ENCODE peak calls at places on chromosomes 11 and 22, in seven cellular contexts. B is H1, Z is H9, E is IMR-90, S is neuronal stem cell, F is mesenchymal stem cell, D is mesendoderm. O is an unnamed sample.

GRCh38 chr11:75292943-75293342 is 52.4 kb downstream of the TPBGL start:
- DNase-seq in B (no peak), Z (no peak), E (no peak), S (no peak), F (no peak), D (no peak), O (no peak)

GRCh38 chr11:121298770-121299169 is 6.2 kb downstream of the SC5D start:
- DNase-seq in B (no peak), Z (peak; percentile 74), E (no peak), S (no peak), F (no peak), D (peak; percentile 90), O (no peak)

GRCh38 chr11:575324-575995 is 810 bp upstream of the PHRF1 start:
- DNase-seq in B (no peak), Z (no peak), E (no peak), S (peak; percentile 75), F (peak; percentile 55), D (peak; percentile 69), O (peak; percentile 85)

GRCh38 chr22:16972311-16972710 is 35.7 kb downstream of the GAB4 start:
- DNase-seq in B (no peak), Z (no peak), E (no peak), S (no peak), F (no peak), D (no peak), O (no peak)

GRCh38 chr11:23205156-23205871 is 345.0 kb upstream of the CCDC179 start:
- DNase-seq in B (no peak), Z (no peak), E (peak; percentile 50), S (no peak), F (peak; percentile 20), D (no peak), O (no peak)

GRCh38 chr11:12223771-12224536 is 113.6 kb downstream of the MICAL2 start:
- DNase-seq in B (no peak), Z (no peak), E (peak; percentile 27), S (no peak), F (no peak), D (no peak), O (peak; percentile 98)

GRCh38 chr22:30221121-30221992 is 25.2 kb downstream of the LIF start:
- DNase-seq in B (no peak), Z (no peak), E (no peak), S (no peak), F (no peak), D (no peak), O (no peak)

GRCh38 chr11:125351045-125351867 is 144.8 kb downstream of the FEZ1 start:
- DNase-seq in B (no peak), Z (peak; percentile 55), E (no peak), S (no peak), F (no peak), D (no peak), O (no peak)

GRCh38 chr11:45332486-45332934 is 46.4 kb upstream of the SYT13 start:
- DNase-seq in B (no peak), Z (peak; percentile 51), E (peak; percentile 19), S (peak; percentile 51), F (peak; percentile 61), D (peak; percentile 50), O (peak; percentile 55)

GRCh38 chr11:78547931-78548705 is 26.5 kb downstream of the NARS2 start:
- DNase-seq in B (no peak), Z (no peak), E (no peak), S (no peak), F (no peak), D (no peak), O (no peak)

GRCh38 chr11:103542851-103543250 is 433.6 kb downstream of the DYNC2H1 start:
- DNase-seq in B (no peak), Z (no peak), E (no peak), S (no peak), F (no peak), D (no peak), O (no peak)

GRCh38 chr11:119615003-119615878 is 113.8 kb downstream of the NECTIN1 start:
- DNase-seq in B (no peak), Z (no peak), E (peak; percentile 90), S (no peak), F (peak; percentile 84), D (peak; percentile 67), O (no peak)

GRCh38 chr11:18243783-18244362 is 4.6 kb downstream of the SAA2 start:
- DNase-seq in B (peak; percentile 19), Z (peak; percentile 69), E (peak; percentile 72), S (peak; percentile 42), F (peak; percentile 63), D (peak; percentile 83), O (peak; percentile 34)

GRCh38 chr11:40306938-40307548 is 1152.4 kb downstream of the LRRC4C start:
- DNase-seq in B (no peak), Z (no peak), E (peak; percentile 63), S (peak; percentile 11), F (peak; percentile 64), D (peak; percentile 54), O (no peak)

GRCh38 chr11:27075192-27075591 is 34.6 kb downstream of the BBOX1 start:
- DNase-seq in B (no peak), Z (no peak), E (peak; percentile 82), S (no peak), F (peak; percentile 44), D (no peak), O (no peak)

GRCh38 chr11:131686836-131687235 is 316.4 kb downstream of the NTM start:
- DNase-seq in B (no peak), Z (no peak), E (no peak), S (no peak), F (no peak), D (no peak), O (no peak)

GRCh38 chr22:50573491-50574382 is 4.5 kb downstream of the CPT1B start:
- DNase-seq in B (no peak), Z (no peak), E (no peak), S (no peak), F (no peak), D (no peak), O (no peak)

GRCh38 chr11:11148598-11148997 is 204.5 kb downstream of the CSNK2A3 start:
- DNase-seq in B (no peak), Z (no peak), E (no peak), S (no peak), F (no peak), D (peak; percentile 18), O (no peak)

DNA sequence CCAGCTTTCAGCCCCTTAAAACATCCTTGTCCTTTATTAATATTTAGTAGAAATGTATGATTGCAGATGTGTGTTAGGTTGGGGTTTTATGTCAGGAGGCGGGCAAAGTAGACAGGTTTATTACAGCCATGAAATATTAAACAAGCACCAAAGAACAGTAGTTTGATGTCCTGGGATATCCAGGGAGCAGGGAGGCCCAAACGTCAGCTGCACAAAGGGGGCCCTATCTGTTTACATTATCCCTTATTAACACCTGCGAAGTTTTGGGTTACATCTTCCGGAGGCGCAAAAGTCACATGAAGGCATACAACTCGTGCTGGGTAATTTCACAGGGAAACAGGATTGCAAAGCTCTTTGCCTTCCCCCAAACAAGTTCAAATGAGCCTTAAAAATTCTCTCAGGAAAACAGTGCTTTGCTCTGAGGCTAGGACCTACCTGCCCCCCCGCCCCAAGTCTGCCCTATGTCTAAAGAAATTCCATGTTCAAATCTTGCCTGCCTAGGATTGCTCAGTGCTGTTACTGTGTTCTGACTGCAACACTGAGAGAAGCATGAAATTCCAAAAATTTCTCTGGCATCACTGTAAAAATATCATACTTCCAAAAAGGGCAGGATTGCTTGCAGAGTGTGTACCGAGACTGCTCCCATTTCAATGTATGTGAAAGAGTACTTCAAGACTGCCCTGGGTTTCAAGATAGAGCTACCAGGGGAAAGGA is 8.9 kb downstream of the MN1 start:
- DNase-seq in B (no peak), Z (no peak), E (no peak), S (no peak), F (no peak), D (no peak), O (no peak)
- H2BK120ac ChIP-seq in B (no peak overlapping the region), Z (no peak overlapping the region), E (no peak overlapping the region), S (no peak overlapping the region), F (no peak overlapping the region), D (no peak overlapping the region), O (no peak overlapping the region)

DNA sequence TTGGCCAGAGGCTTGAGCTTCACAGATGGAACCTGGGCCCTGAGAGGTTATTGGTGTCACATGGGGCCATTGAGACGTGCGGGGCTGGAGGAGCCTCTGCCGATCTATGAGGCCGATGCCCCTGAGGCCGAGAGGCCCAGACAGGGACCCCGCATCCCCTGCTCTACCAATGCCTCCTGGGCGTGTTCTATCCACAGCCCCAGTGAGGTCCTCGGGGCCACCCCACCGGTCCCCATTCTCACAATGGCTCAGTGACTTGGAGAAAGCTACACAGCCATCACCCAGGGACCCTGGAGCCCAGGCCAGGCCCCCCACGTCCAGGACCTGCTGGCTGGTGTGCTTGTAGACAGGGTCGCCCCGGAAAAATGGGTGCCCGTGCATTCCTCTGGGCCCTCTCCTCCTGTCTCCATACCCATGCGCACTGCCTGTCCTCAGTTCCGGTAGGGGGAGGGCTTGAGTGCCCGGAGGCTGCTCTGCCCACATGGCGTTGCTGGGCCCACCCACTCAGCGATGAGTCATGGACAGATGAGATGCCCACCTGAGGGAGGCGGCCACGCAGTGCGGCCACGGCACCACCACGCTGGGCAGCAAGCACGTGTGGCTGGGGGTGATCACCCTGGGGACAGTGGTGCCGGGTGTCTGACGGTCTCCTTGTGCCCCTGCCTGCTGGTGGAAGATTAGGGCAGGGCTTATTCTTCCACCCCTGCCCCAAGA is 1224.7 kb downstream of the BRD1 start:
- DNase-seq in B (no peak), Z (no peak), E (no peak), S (no peak), F (no peak), D (no peak), O (no peak)
- H2BK120ac ChIP-seq in B (no peak overlapping the region), Z (no peak overlapping the region), E (no peak overlapping the region), S (no peak overlapping the region), F (no peak overlapping the region), D (no peak overlapping the region), O (no peak overlapping the region)

DNA sequence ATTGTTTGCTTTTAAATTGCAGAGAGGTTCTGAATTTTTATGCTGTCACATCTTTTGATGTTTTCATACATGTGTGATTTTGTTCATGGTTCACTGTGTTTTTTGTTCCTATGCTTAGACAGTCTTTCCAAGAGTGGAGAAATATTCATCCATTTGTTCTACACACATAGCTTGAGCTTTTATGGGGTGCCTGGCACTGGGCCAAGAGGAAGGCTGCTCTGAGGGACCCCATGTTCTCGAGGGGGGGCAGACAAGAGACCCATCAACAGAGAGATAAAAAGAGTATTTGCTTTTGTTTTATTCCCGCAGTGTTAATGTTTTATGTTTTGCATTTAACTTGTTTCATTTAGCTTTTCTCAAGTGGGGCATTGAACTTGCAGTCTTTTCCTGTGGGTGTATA is 57.6 kb downstream of the CABIN1 start:
- DNase-seq in B (no peak), Z (no peak), E (no peak), S (no peak), F (no peak), D (no peak), O (no peak)
- H2BK120ac ChIP-seq in B (no peak overlapping the region), Z (no peak overlapping the region), E (no peak overlapping the region), S (no peak overlapping the region), F (no peak overlapping the region), D (no peak overlapping the region), O (no peak overlapping the region)

GRCh38 chr11:70420496-70420895 is 22.2 kb downstream of the CTTN start:
- DNase-seq in B (no peak), Z (no peak), E (no peak), S (no peak), F (no peak), D (no peak), O (no peak)

GRCh38 chr11:70418130-70418529 is 19.8 kb downstream of the CTTN start:
- DNase-seq in B (no peak), Z (no peak), E (no peak), S (no peak), F (no peak), D (no peak), O (no peak)

GRCh38 chr11:70420008-70420464 is 21.7 kb downstream of the CTTN start:
- DNase-seq in B (no peak), Z (no peak), E (peak; percentile 68), S (no peak), F (peak; percentile 60), D (no peak), O (no peak)

GRCh38 chr11:70421123-70421522 is 22.8 kb downstream of the CTTN start:
- DNase-seq in B (no peak), Z (no peak), E (no peak), S (no peak), F (no peak), D (no peak), O (no peak)

GRCh38 chr11:70419307-70420007 is 21.1 kb downstream of the CTTN start:
- DNase-seq in B (no peak), Z (no peak), E (no peak), S (no peak), F (no peak), D (no peak), O (no peak)
- H2BK120ac ChIP-seq in B (no peak overlapping the region), Z (no peak overlapping the region), E (no peak overlapping the region), S (no peak overlapping the region), F (no peak overlapping the region), D (no peak overlapping the region), O (no peak overlapping the region)

O was measured in trophoblast cell.